ENCODE peak calls at places on chromosome 12, in five cellular contexts. One of them, this sample, is unnamed.

GRCh38 chr12:116879509-116880212 is 1.6 kb downstream of the HRK start:
- DNase-seq in CD8-positive, alpha-beta T cell: no peak
- DNase-seq in mammary epithelial cell: no peak
- DNase-seq in stomach: no peak
- DNase-seq in lower lobe of right lung: no peak
- DNase-seq in this sample: no peak

GRCh38 chr12:54051081-54051912 is 2.3 kb upstream of the HOXC4 start:
- DNase-seq in CD8-positive, alpha-beta T cell: no peak
- DNase-seq in mammary epithelial cell: peak; percentile 80
- DNase-seq in stomach: no peak
- DNase-seq in lower lobe of right lung: no peak
- DNase-seq in this sample: no peak

GRCh38 chr12:69287556-69287955 is 48.2 kb downstream of the CPSF6 start:
- DNase-seq in CD8-positive, alpha-beta T cell: no peak
- DNase-seq in mammary epithelial cell: no peak
- DNase-seq in stomach: no peak
- DNase-seq in lower lobe of right lung: no peak
- DNase-seq in this sample: no peak

GRCh38 chr12:133130808-133131128 is 341 bp downstream of the ZNF10 start:
- DNase-seq in CD8-positive, alpha-beta T cell: no peak
- DNase-seq in mammary epithelial cell: no peak
- DNase-seq in stomach: peak; percentile 32
- DNase-seq in lower lobe of right lung: peak; percentile 65
- DNase-seq in this sample: peak; percentile 29

GRCh38 chr12:132160671-132161045 is 16.4 kb downstream of the NOC4L start:
- DNase-seq in CD8-positive, alpha-beta T cell: no peak
- DNase-seq in mammary epithelial cell: no peak
- DNase-seq in stomach: no peak
- DNase-seq in lower lobe of right lung: no peak
- DNase-seq in this sample: no peak

GRCh38 chr12:42660968-42661937 is 71.7 kb upstream of the PRICKLE1 start:
- DNase-seq in CD8-positive, alpha-beta T cell: no peak
- DNase-seq in mammary epithelial cell: no peak
- DNase-seq in stomach: no peak
- DNase-seq in lower lobe of right lung: no peak
- DNase-seq in this sample: no peak

GRCh38 chr12:77031745-77032144 is 33.6 kb downstream of the E2F7 start:
- DNase-seq in CD8-positive, alpha-beta T cell: no peak
- DNase-seq in mammary epithelial cell: peak; percentile 48
- DNase-seq in stomach: no peak
- DNase-seq in lower lobe of right lung: no peak
- DNase-seq in this sample: no peak

GRCh38 chr12:78316656-78317055 is 486.0 kb downstream of the NAV3 start:
- DNase-seq in CD8-positive, alpha-beta T cell: no peak
- DNase-seq in mammary epithelial cell: no peak
- DNase-seq in stomach: no peak
- DNase-seq in lower lobe of right lung: no peak
- DNase-seq in this sample: no peak

GRCh38 chr12:110639336-110640178 is 25.6 kb downstream of the TCTN1 start:
- DNase-seq in CD8-positive, alpha-beta T cell: no peak
- DNase-seq in mammary epithelial cell: peak; percentile 62
- DNase-seq in stomach: no peak
- DNase-seq in lower lobe of right lung: no peak
- DNase-seq in this sample: no peak
- H3K27ac ChIP-seq in CD8-positive, alpha-beta T cell: no peak overlapping the region
- H3K27ac ChIP-seq in mammary epithelial cell: no peak overlapping the region
- H3K27ac ChIP-seq in stomach: no peak overlapping the region
- H3K27ac ChIP-seq in lower lobe of right lung: no peak overlapping the region
- H3K27ac ChIP-seq in this sample: peak overlapping the region; percentile 10

DNA sequence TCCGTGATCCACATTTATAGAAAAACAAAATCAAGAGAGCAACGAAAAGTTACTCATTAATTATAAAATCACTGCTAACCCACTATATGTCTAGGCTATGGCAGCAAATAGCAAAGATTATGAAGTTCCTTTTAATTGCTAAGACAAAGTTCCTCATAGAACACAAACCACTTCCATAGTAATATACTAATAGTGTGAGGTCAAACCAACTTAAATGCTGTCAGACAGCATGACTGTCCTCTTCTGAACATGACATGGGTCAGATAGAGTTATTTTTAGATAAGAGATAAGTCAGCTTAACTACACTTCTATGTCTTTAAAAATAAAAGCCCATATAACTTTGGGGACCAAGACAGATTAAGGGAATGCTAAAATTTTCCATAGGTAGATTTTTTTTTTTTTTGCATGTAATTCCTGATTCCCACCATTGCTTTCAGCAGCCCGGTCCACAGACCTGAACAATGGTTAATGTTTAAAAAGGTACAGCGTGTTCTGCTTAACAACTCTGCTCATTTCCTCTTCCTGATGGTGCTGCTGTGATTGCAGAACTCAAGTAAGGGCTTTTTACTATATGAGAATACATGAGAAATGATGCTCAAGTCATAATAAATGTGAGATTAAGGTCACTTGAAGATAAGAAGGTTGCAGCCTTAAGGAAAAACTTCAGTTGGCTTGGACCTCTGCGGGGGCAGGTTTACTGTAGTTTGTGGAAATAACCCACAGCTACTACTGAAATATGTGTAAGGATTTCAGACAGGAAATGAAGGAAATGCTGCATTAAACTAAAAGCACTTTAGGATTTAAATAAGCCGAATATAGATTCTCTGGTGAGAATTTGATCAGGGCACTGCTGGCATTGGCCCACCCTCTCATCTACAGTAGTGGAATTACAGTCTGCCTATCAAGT is 37.7 kb upstream of the DUSP6 start:
- DNase-seq in CD8-positive, alpha-beta T cell: no peak
- DNase-seq in mammary epithelial cell: no peak
- DNase-seq in stomach: no peak
- DNase-seq in lower lobe of right lung: no peak
- DNase-seq in this sample: no peak
- H3K4me3 ChIP-seq in CD8-positive, alpha-beta T cell: no peak overlapping the region
- H3K4me3 ChIP-seq in mammary epithelial cell: no peak overlapping the region
- H3K4me3 ChIP-seq in stomach: no peak overlapping the region
- H3K4me3 ChIP-seq in lower lobe of right lung: no peak overlapping the region
- H3K4me3 ChIP-seq in this sample: no peak overlapping the region

GRCh38 chr12:44537354-44537753 is 338.8 kb downstream of the NELL2 start:
- DNase-seq in CD8-positive, alpha-beta T cell: no peak
- DNase-seq in mammary epithelial cell: no peak
- DNase-seq in stomach: no peak
- DNase-seq in lower lobe of right lung: no peak
- DNase-seq in this sample: no peak

GRCh38 chr12:44531349-44531905 is 344.7 kb downstream of the NELL2 start:
- DNase-seq in CD8-positive, alpha-beta T cell: no peak
- DNase-seq in mammary epithelial cell: no peak
- DNase-seq in stomach: no peak
- DNase-seq in lower lobe of right lung: no peak
- DNase-seq in this sample: no peak

GRCh38 chr12:44532940-44533339 is 343.2 kb downstream of the NELL2 start:
- DNase-seq in CD8-positive, alpha-beta T cell: no peak
- DNase-seq in mammary epithelial cell: no peak
- DNase-seq in stomach: no peak
- DNase-seq in lower lobe of right lung: no peak
- DNase-seq in this sample: no peak
- H3K9me3 ChIP-seq in CD8-positive, alpha-beta T cell: no peaks in the 10 kb centered on the region
- H3K9me3 ChIP-seq in mammary epithelial cell: no peaks in the 10 kb centered on the region
- H3K9me3 ChIP-seq in stomach: no peaks in the 10 kb centered on the region
- H3K9me3 ChIP-seq in lower lobe of right lung: no peaks in the 10 kb centered on the region
- H3K9me3 ChIP-seq in this sample: no peaks in the 10 kb centered on the region

GRCh38 chr12:119669744-119670472 is 2.0 kb downstream of the PRKAB1 start:
- DNase-seq in CD8-positive, alpha-beta T cell: no peak
- DNase-seq in mammary epithelial cell: peak; percentile 48
- DNase-seq in stomach: peak; percentile 84
- DNase-seq in lower lobe of right lung: peak; percentile 85
- DNase-seq in this sample: no peak
- H3K27ac ChIP-seq in CD8-positive, alpha-beta T cell: no peak overlapping the region
- H3K27ac ChIP-seq in mammary epithelial cell: no peak overlapping the region
- H3K27ac ChIP-seq in stomach: peak overlapping the region; percentile 99
- H3K27ac ChIP-seq in lower lobe of right lung: peak overlapping the region; percentile 96
- H3K27ac ChIP-seq in this sample: peak overlapping the region; percentile 94

GRCh38 chr12:120394483-120395367 is 25.8 kb upstream of the MSI1 start:
- DNase-seq in CD8-positive, alpha-beta T cell: no peak
- DNase-seq in mammary epithelial cell: peak; percentile 51
- DNase-seq in stomach: peak; percentile 91
- DNase-seq in lower lobe of right lung: peak; percentile 80
- DNase-seq in this sample: no peak

GRCh38 chr12:120399531-120399930 is 30.6 kb upstream of the MSI1 start:
- DNase-seq in CD8-positive, alpha-beta T cell: no peak
- DNase-seq in mammary epithelial cell: no peak
- DNase-seq in stomach: no peak
- DNase-seq in lower lobe of right lung: no peak
- DNase-seq in this sample: no peak

GRCh38 chr12:120402217-120402616 is 33.3 kb upstream of the MSI1 start:
- DNase-seq in CD8-positive, alpha-beta T cell: no peak
- DNase-seq in mammary epithelial cell: no peak
- DNase-seq in stomach: no peak
- DNase-seq in lower lobe of right lung: no peak
- DNase-seq in this sample: no peak

GRCh38 chr12:120397827-120398563 is 29.0 kb upstream of the MSI1 start:
- DNase-seq in CD8-positive, alpha-beta T cell: no peak
- DNase-seq in mammary epithelial cell: no peak
- DNase-seq in stomach: peak; percentile 35
- DNase-seq in lower lobe of right lung: no peak
- DNase-seq in this sample: no peak
- H3K4me3 ChIP-seq in CD8-positive, alpha-beta T cell: no peak overlapping the region
- H3K4me3 ChIP-seq in mammary epithelial cell: no peak overlapping the region
- H3K4me3 ChIP-seq in stomach: no peak overlapping the region
- H3K4me3 ChIP-seq in lower lobe of right lung: no peak overlapping the region
- H3K4me3 ChIP-seq in this sample: no peak overlapping the region

GRCh38 chr12:114440450-114441383 is 34.8 kb upstream of the TBX5 start:
- DNase-seq in CD8-positive, alpha-beta T cell: no peak
- DNase-seq in mammary epithelial cell: no peak
- DNase-seq in stomach: no peak
- DNase-seq in lower lobe of right lung: no peak
- DNase-seq in this sample: no peak

GRCh38 chr12:114447274-114447716 is 41.4 kb upstream of the TBX5 start:
- DNase-seq in CD8-positive, alpha-beta T cell: no peak
- DNase-seq in mammary epithelial cell: no peak
- DNase-seq in stomach: no peak
- DNase-seq in lower lobe of right lung: no peak
- DNase-seq in this sample: no peak

GRCh38 chr12:114444422-114445279 is 38.7 kb upstream of the TBX5 start:
- DNase-seq in CD8-positive, alpha-beta T cell: no peak
- DNase-seq in mammary epithelial cell: no peak
- DNase-seq in stomach: no peak
- DNase-seq in lower lobe of right lung: no peak
- DNase-seq in this sample: no peak

GRCh38 chr12:114445401-114446323 is 39.7 kb upstream of the TBX5 start:
- DNase-seq in CD8-positive, alpha-beta T cell: no peak
- DNase-seq in mammary epithelial cell: no peak
- DNase-seq in stomach: no peak
- DNase-seq in lower lobe of right lung: no peak
- DNase-seq in this sample: no peak

GRCh38 chr12:114443607-114444421 is 37.9 kb upstream of the TBX5 start:
- DNase-seq in CD8-positive, alpha-beta T cell: no peak
- DNase-seq in mammary epithelial cell: no peak
- DNase-seq in stomach: no peak
- DNase-seq in lower lobe of right lung: no peak
- DNase-seq in this sample: no peak
- H3K9me3 ChIP-seq in CD8-positive, alpha-beta T cell: no peaks in the 10 kb centered on the region
- H3K9me3 ChIP-seq in mammary epithelial cell: no peaks in the 10 kb centered on the region
- H3K9me3 ChIP-seq in stomach: no peaks in the 10 kb centered on the region
- H3K9me3 ChIP-seq in lower lobe of right lung: no peaks in the 10 kb centered on the region
- H3K9me3 ChIP-seq in this sample: no peaks in the 10 kb centered on the region

GRCh38 chr12:15728118-15728598 is 61.0 kb downstream of the EPS8 start:
- DNase-seq in CD8-positive, alpha-beta T cell: no peak
- DNase-seq in mammary epithelial cell: peak; percentile 73
- DNase-seq in stomach: no peak
- DNase-seq in lower lobe of right lung: no peak
- DNase-seq in this sample: no peak
- H3K27ac ChIP-seq in CD8-positive, alpha-beta T cell: no peak overlapping the region
- H3K27ac ChIP-seq in mammary epithelial cell: peak overlapping the region; percentile 65
- H3K27ac ChIP-seq in stomach: no peak overlapping the region
- H3K27ac ChIP-seq in lower lobe of right lung: no peak overlapping the region
- H3K27ac ChIP-seq in this sample: peak overlapping the region; percentile 1